ENCODE peak calls at places on chromosome 13, in ten cellular contexts. One of them, this sample, is unnamed. For H3K4me1, the result is how much of the 10 kb centered on the place peaks cover.

GRCh38 chr13:23579886-23580706 is 9.9 kb downstream of the TNFRSF19 start:
- DNase-seq in breast epithelium: no peak
- DNase-seq in lung: no peak
- DNase-seq in fibroblast of lung: no peak
- DNase-seq in left ventricle myocardium inferior: no peak
- DNase-seq in neural progenitor cell: peak
- DNase-seq in trophoblast cell: no peak
- DNase-seq in astrocyte: no peak
- DNase-seq in Peyer's patch: no peak
- DNase-seq in neuronal stem cell: no peak
- DNase-seq in this sample: no peak

GRCh38 chr13:98285317-98285716 is 108.2 kb upstream of the RNF113B start:
- DNase-seq in breast epithelium: no peak
- DNase-seq in lung: no peak
- DNase-seq in fibroblast of lung: peak
- DNase-seq in left ventricle myocardium inferior: no peak
- DNase-seq in neural progenitor cell: no peak
- DNase-seq in trophoblast cell: peak
- DNase-seq in astrocyte: peak
- DNase-seq in Peyer's patch: no peak
- DNase-seq in neuronal stem cell: no peak
- DNase-seq in this sample: no peak

GRCh38 chr13:75153386-75153785 is 328.6 kb downstream of the TBC1D4 start:
- DNase-seq in breast epithelium: no peak
- DNase-seq in lung: no peak
- DNase-seq in fibroblast of lung: no peak
- DNase-seq in left ventricle myocardium inferior: no peak
- DNase-seq in neural progenitor cell: no peak
- DNase-seq in trophoblast cell: no peak
- DNase-seq in astrocyte: no peak
- DNase-seq in Peyer's patch: no peak
- DNase-seq in neuronal stem cell: no peak
- DNase-seq in this sample: no peak

GRCh38 chr13:95865080-95865597 is 188.1 kb downstream of the UGGT2 start:
- DNase-seq in breast epithelium: no peak
- DNase-seq in lung: no peak
- DNase-seq in fibroblast of lung: peak
- DNase-seq in left ventricle myocardium inferior: no peak
- DNase-seq in neural progenitor cell: no peak
- DNase-seq in trophoblast cell: no peak
- DNase-seq in astrocyte: peak
- DNase-seq in Peyer's patch: no peak
- DNase-seq in neuronal stem cell: no peak
- DNase-seq in this sample: no peak

GRCh38 chr13:110070511-110071120 is 236.3 kb downstream of the COL4A1 start:
- DNase-seq in breast epithelium: no peak
- DNase-seq in lung: no peak
- DNase-seq in fibroblast of lung: peak
- DNase-seq in left ventricle myocardium inferior: no peak
- DNase-seq in neural progenitor cell: no peak
- DNase-seq in trophoblast cell: no peak
- DNase-seq in astrocyte: peak
- DNase-seq in Peyer's patch: no peak
- DNase-seq in neuronal stem cell: no peak
- DNase-seq in this sample: peak

GRCh38 chr13:113169277-113170272 is 11.1 kb downstream of the PROZ start:
- DNase-seq in breast epithelium: no peak
- DNase-seq in lung: no peak
- DNase-seq in fibroblast of lung: no peak
- DNase-seq in left ventricle myocardium inferior: no peak
- DNase-seq in neural progenitor cell: peak
- DNase-seq in trophoblast cell: no peak
- DNase-seq in astrocyte: no peak
- DNase-seq in Peyer's patch: no peak
- DNase-seq in neuronal stem cell: no peak
- DNase-seq in this sample: no peak

GRCh38 chr13:18714889-18715288 is 466.7 kb downstream of the TUBA3C start:
- DNase-seq in breast epithelium: no peak
- DNase-seq in lung: no peak
- DNase-seq in fibroblast of lung: no peak
- DNase-seq in left ventricle myocardium inferior: no peak
- DNase-seq in neural progenitor cell: no peak
- DNase-seq in trophoblast cell: no peak
- DNase-seq in astrocyte: no peak
- DNase-seq in Peyer's patch: no peak
- DNase-seq in neuronal stem cell: no peak
- DNase-seq in this sample: no peak

GRCh38 chr13:109220631-109221030 is 565.8 kb downstream of the IRS2 start:
- DNase-seq in breast epithelium: no peak
- DNase-seq in lung: no peak
- DNase-seq in fibroblast of lung: no peak
- DNase-seq in left ventricle myocardium inferior: no peak
- DNase-seq in neural progenitor cell: no peak
- DNase-seq in trophoblast cell: no peak
- DNase-seq in astrocyte: no peak
- DNase-seq in Peyer's patch: no peak
- DNase-seq in neuronal stem cell: no peak
- DNase-seq in this sample: no peak

GRCh38 chr13:97249093-97249787 is 27.1 kb downstream of the MBNL2 start:
- DNase-seq in breast epithelium: no peak
- DNase-seq in lung: no peak
- DNase-seq in fibroblast of lung: no peak
- DNase-seq in left ventricle myocardium inferior: no peak
- DNase-seq in neural progenitor cell: no peak
- DNase-seq in trophoblast cell: no peak
- DNase-seq in astrocyte: no peak
- DNase-seq in Peyer's patch: no peak
- DNase-seq in neuronal stem cell: no peak
- DNase-seq in this sample: no peak

GRCh38 chr13:97248243-97248642 is 26.1 kb downstream of the MBNL2 start:
- DNase-seq in breast epithelium: no peak
- DNase-seq in lung: no peak
- DNase-seq in fibroblast of lung: no peak
- DNase-seq in left ventricle myocardium inferior: no peak
- DNase-seq in neural progenitor cell: no peak
- DNase-seq in trophoblast cell: no peak
- DNase-seq in astrocyte: no peak
- DNase-seq in Peyer's patch: no peak
- DNase-seq in neuronal stem cell: no peak
- DNase-seq in this sample: no peak

GRCh38 chr13:97252735-97253134 is 30.6 kb downstream of the MBNL2 start:
- DNase-seq in breast epithelium: no peak
- DNase-seq in lung: no peak
- DNase-seq in fibroblast of lung: no peak
- DNase-seq in left ventricle myocardium inferior: no peak
- DNase-seq in neural progenitor cell: no peak
- DNase-seq in trophoblast cell: no peak
- DNase-seq in astrocyte: no peak
- DNase-seq in Peyer's patch: no peak
- DNase-seq in neuronal stem cell: no peak
- DNase-seq in this sample: no peak

GRCh38 chr13:97249797-97250495 is 27.8 kb downstream of the MBNL2 start:
- DNase-seq in breast epithelium: no peak
- DNase-seq in lung: no peak
- DNase-seq in fibroblast of lung: no peak
- DNase-seq in left ventricle myocardium inferior: no peak
- DNase-seq in neural progenitor cell: no peak
- DNase-seq in trophoblast cell: no peak
- DNase-seq in astrocyte: no peak
- DNase-seq in Peyer's patch: no peak
- DNase-seq in neuronal stem cell: no peak
- DNase-seq in this sample: no peak

DNA sequence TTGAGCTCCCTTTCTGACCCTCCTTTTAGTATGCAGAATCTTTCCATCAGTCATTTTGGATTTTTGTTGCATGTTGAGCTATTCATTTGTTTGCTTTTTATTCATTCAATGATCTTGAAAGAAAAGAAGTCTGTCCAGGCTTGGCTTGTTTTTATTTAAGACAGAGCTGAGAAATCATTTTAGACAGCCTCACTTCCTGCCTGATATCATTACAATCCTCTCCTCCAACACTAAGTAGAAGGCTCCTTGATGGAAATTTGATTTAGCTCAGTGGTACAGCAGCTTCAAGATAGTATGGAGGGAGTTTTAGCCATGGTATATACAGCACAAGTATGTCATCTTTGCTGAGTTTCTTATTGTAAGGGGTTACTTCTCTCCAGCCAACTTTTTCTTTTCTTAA is 28.4 kb downstream of the MBNL2 start:
- DNase-seq in breast epithelium: no peak
- DNase-seq in lung: no peak
- DNase-seq in fibroblast of lung: no peak
- DNase-seq in left ventricle myocardium inferior: no peak
- DNase-seq in neural progenitor cell: no peak
- DNase-seq in trophoblast cell: no peak
- DNase-seq in astrocyte: no peak
- DNase-seq in Peyer's patch: no peak
- DNase-seq in neuronal stem cell: no peak
- DNase-seq in this sample: no peak
- H3K4me1 ChIP-seq in breast epithelium: under half
- H3K4me1 ChIP-seq in lung: under half
- H3K4me1 ChIP-seq in fibroblast of lung: under half
- H3K4me1 ChIP-seq in left ventricle myocardium inferior: half or more
- H3K4me1 ChIP-seq in neural progenitor cell: under half
- H3K4me1 ChIP-seq in trophoblast cell: under half
- H3K4me1 ChIP-seq in astrocyte: under half
- H3K4me1 ChIP-seq in Peyer's patch: under half
- H3K4me1 ChIP-seq in neuronal stem cell: under half
- H3K4me1 ChIP-seq in this sample: under half

GRCh38 chr13:33639640-33640080 is 178.3 kb upstream of the RFC3 start:
- DNase-seq in breast epithelium: no peak
- DNase-seq in lung: no peak
- DNase-seq in fibroblast of lung: no peak
- DNase-seq in left ventricle myocardium inferior: no peak
- DNase-seq in neural progenitor cell: no peak
- DNase-seq in trophoblast cell: peak
- DNase-seq in astrocyte: no peak
- DNase-seq in Peyer's patch: no peak
- DNase-seq in neuronal stem cell: no peak
- DNase-seq in this sample: peak

GRCh38 chr13:33640832-33641231 is 177.1 kb upstream of the RFC3 start:
- DNase-seq in breast epithelium: no peak
- DNase-seq in lung: no peak
- DNase-seq in fibroblast of lung: no peak
- DNase-seq in left ventricle myocardium inferior: no peak
- DNase-seq in neural progenitor cell: no peak
- DNase-seq in trophoblast cell: peak
- DNase-seq in astrocyte: no peak
- DNase-seq in Peyer's patch: no peak
- DNase-seq in neuronal stem cell: no peak
- DNase-seq in this sample: no peak

GRCh38 chr13:33636955-33637670 is 180.8 kb upstream of the RFC3 start:
- DNase-seq in breast epithelium: no peak
- DNase-seq in lung: no peak
- DNase-seq in fibroblast of lung: peak
- DNase-seq in left ventricle myocardium inferior: no peak
- DNase-seq in neural progenitor cell: no peak
- DNase-seq in trophoblast cell: no peak
- DNase-seq in astrocyte: no peak
- DNase-seq in Peyer's patch: no peak
- DNase-seq in neuronal stem cell: no peak
- DNase-seq in this sample: peak

GRCh38 chr13:33639158-33639557 is 178.8 kb upstream of the RFC3 start:
- DNase-seq in breast epithelium: no peak
- DNase-seq in lung: no peak
- DNase-seq in fibroblast of lung: peak
- DNase-seq in left ventricle myocardium inferior: no peak
- DNase-seq in neural progenitor cell: no peak
- DNase-seq in trophoblast cell: peak
- DNase-seq in astrocyte: peak
- DNase-seq in Peyer's patch: no peak
- DNase-seq in neuronal stem cell: no peak
- DNase-seq in this sample: peak

GRCh38 chr13:33637978-33638743 is 179.8 kb upstream of the RFC3 start:
- DNase-seq in breast epithelium: no peak
- DNase-seq in lung: no peak
- DNase-seq in fibroblast of lung: peak
- DNase-seq in left ventricle myocardium inferior: no peak
- DNase-seq in neural progenitor cell: no peak
- DNase-seq in trophoblast cell: no peak
- DNase-seq in astrocyte: peak
- DNase-seq in Peyer's patch: no peak
- DNase-seq in neuronal stem cell: no peak
- DNase-seq in this sample: peak
- H3K27ac ChIP-seq in breast epithelium: peak
- H3K27ac ChIP-seq in lung: peak
- H3K27ac ChIP-seq in fibroblast of lung: no peak
- H3K27ac ChIP-seq in left ventricle myocardium inferior: peak
- H3K27ac ChIP-seq in neural progenitor cell: no peak
- H3K27ac ChIP-seq in trophoblast cell: no peak
- H3K27ac ChIP-seq in astrocyte: no peak
- H3K27ac ChIP-seq in Peyer's patch: peak
- H3K27ac ChIP-seq in neuronal stem cell: no peak
- H3K27ac ChIP-seq in this sample: peak

DNA sequence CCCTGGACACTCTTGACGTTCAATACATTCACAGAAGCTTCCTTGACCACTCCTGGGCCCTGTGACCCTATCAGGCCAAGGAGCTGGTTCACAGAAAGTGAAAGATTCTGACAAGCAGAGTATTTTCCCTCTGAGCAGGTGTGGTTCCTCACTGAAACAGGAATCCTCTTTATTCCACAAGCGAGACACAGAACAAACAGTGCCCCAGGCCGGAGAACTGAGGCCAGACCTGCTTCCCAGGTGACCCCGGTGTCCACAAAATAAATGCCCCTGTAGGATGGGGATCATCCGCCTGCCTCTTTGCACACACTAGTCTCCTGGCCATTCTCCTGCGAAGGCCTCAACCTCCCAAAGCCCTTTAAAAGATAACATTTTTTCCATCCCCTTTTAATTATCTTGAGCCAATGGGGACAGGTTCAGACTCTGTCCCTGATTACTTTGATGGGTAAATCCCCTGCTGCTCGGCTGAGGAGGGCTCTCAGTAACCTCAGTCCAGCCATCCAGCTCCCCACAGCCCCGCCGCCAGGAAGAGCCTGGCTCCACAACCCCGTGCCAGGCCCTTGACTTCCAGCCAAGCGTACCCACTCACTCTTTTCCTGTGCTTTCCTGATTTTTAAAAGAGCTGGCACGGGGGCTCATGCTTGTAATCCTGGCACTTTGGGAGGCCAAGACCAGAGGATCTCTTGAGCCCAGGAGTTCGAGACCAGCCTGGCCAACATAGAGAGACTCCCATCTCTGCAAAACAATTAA is 129.1 kb downstream of the FOXO1 start:
- DNase-seq in breast epithelium: no peak
- DNase-seq in lung: no peak
- DNase-seq in fibroblast of lung: no peak
- DNase-seq in left ventricle myocardium inferior: no peak
- DNase-seq in neural progenitor cell: peak
- DNase-seq in trophoblast cell: no peak
- DNase-seq in astrocyte: no peak
- DNase-seq in Peyer's patch: no peak
- DNase-seq in neuronal stem cell: no peak
- DNase-seq in this sample: no peak
- H3K4me1 ChIP-seq in breast epithelium: under half
- H3K4me1 ChIP-seq in lung: under half
- H3K4me1 ChIP-seq in fibroblast of lung: under half
- H3K4me1 ChIP-seq in left ventricle myocardium inferior: under half
- H3K4me1 ChIP-seq in neural progenitor cell: under half
- H3K4me1 ChIP-seq in trophoblast cell: under half
- H3K4me1 ChIP-seq in astrocyte: under half
- H3K4me1 ChIP-seq in Peyer's patch: under half
- H3K4me1 ChIP-seq in neuronal stem cell: under half
- H3K4me1 ChIP-seq in this sample: under half

GRCh38 chr13:29255567-29255966 is 339.9 kb downstream of the SLC7A1 start:
- DNase-seq in breast epithelium: no peak
- DNase-seq in lung: no peak
- DNase-seq in fibroblast of lung: no peak
- DNase-seq in left ventricle myocardium inferior: no peak
- DNase-seq in neural progenitor cell: no peak
- DNase-seq in trophoblast cell: no peak
- DNase-seq in astrocyte: no peak
- DNase-seq in Peyer's patch: no peak
- DNase-seq in neuronal stem cell: no peak
- DNase-seq in this sample: no peak
- H3K27ac ChIP-seq in breast epithelium: no peak
- H3K27ac ChIP-seq in lung: no peak
- H3K27ac ChIP-seq in fibroblast of lung: no peak
- H3K27ac ChIP-seq in left ventricle myocardium inferior: no peak
- H3K27ac ChIP-seq in neural progenitor cell: no peak
- H3K27ac ChIP-seq in trophoblast cell: no peak
- H3K27ac ChIP-seq in astrocyte: no peak
- H3K27ac ChIP-seq in Peyer's patch: no peak
- H3K27ac ChIP-seq in neuronal stem cell: no peak
- H3K27ac ChIP-seq in this sample: no peak